ENCODE peak calls at places on chromosomes 7 and 10, in ten cellular contexts. I is heart left ventricle, Z is body of pancreas, H is colonic mucosa, K is bronchial epithelial cell, B is vagina, A is Caco-2, V is psoas muscle, E is SK-N-SH, U is RWPE2. F is an unnamed sample.
A peak's percentile ranks its signal among the peaks of the same experiment; 100 is the strongest.

GRCh38 chr7:36904802-36905201 is 180.5 kb upstream of the AOAH start:
- DNase-seq in B (no peak), E (peak; percentile 59), U (no peak), K (no peak), I (no peak), Z (peak; percentile 17), A (no peak), V (no peak), H (no peak), F (no peak)

GRCh38 chr7:104656467-104656866 is 328.1 kb downstream of the LHFPL3 start:
- DNase-seq in V (no peak), K (peak; percentile 7), H (no peak), A (no peak), Z (no peak), E (no peak), B (no peak), I (no peak), U (no peak), F (no peak)

GRCh38 chr10:99422697-99423096 is 7.7 kb downstream of the GOT1 start:
- DNase-seq in Z (no peak), V (no peak), B (no peak), E (no peak), I (no peak), H (no peak), A (no peak), K (no peak), U (no peak), F (no peak)

GRCh38 chr10:124043310-124044142 is 49.9 kb downstream of the CHST15 start:
- DNase-seq in K (peak; percentile 48), B (no peak), U (no peak), V (no peak), A (no peak), H (no peak), Z (peak; percentile 49), I (no peak), E (no peak), F (peak; percentile 13)

GRCh38 chr7:44261239-44261638 is 60.5 kb downstream of the YKT6 start:
- DNase-seq in H (no peak), V (no peak), U (no peak), E (no peak), A (no peak), Z (no peak), I (no peak), B (no peak), K (no peak), F (no peak)

GRCh38 chr10:69043931-69044531 is 43.9 kb upstream of the SRGN start:
- DNase-seq in Z (no peak), U (no peak), H (no peak), B (no peak), V (no peak), I (no peak), E (no peak), K (no peak), A (no peak), F (no peak)

GRCh38 chr7:93897680-93898079 is 7.1 kb upstream of the TFPI2 start:
- DNase-seq in V (no peak), B (no peak), Z (no peak), H (no peak), E (no peak), A (no peak), I (no peak), U (no peak), K (no peak), F (no peak)

GRCh38 chr10:133131754-133132710 is 28.0 kb upstream of the KNDC1 start:
- DNase-seq in Z (no peak), K (no peak), A (no peak), H (no peak), B (no peak), I (no peak), E (peak; percentile 44), V (peak; percentile 6), U (peak; percentile 34), F (no peak)

GRCh38 chr10:80662429-80663211 is 124.9 kb downstream of the SH2D4B start:
- DNase-seq in B (no peak), V (peak; percentile 77), K (peak; percentile 67), I (peak; percentile 78), Z (peak; percentile 82), U (no peak), H (peak; percentile 85), A (peak; percentile 87), E (peak; percentile 77), F (peak; percentile 86)
- H3K4me3 ChIP-seq in B (peak overlapping the region; percentile 39), V (peak overlapping the region; percentile 54), K (no peak overlapping the region), I (peak overlapping the region; percentile 49), Z (no peak overlapping the region), U (no peak overlapping the region), H (no peak overlapping the region), A (no peak overlapping the region), E (peak overlapping the region; percentile 24), F (peak overlapping the region; percentile 52)

DNA sequence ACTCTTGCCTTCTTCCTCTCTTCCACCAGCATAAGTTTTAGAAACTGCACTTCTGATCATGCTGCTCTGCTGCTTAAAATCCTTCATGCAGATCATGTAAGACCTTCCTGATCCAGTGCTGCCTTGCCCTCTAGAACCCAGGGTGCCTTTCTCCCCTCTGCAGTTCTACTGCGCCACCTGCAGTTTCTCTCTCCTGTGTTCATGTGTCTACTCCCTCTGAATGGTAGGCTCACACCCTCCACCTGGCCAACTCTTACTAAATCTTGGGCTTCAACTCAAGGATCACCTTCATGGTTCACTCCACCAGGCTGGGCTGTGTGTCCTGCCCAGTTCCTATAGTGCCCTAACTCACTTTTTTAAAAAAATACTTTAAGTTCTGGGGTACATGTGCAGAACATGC is 174.6 kb upstream of the ITGB1 start:
- DNase-seq in A (peak; percentile 21), U (no peak), H (no peak), I (no peak), B (no peak), V (no peak), K (peak; percentile 44), E (no peak), Z (no peak), F (no peak)
- TF ChIP-seq CTCF in A (no peak), U (no peak), H (no peak), I (no peak), B (no peak), V (no peak), K (peak; percentile 51), E (peak; percentile 21), Z (no peak), F (peak; percentile 20)

GRCh38 chr10:126903646-126904360 is 1.4 kb upstream of the DOCK1 start:
- DNase-seq in Z (no peak), H (no peak), V (no peak), U (no peak), B (no peak), A (no peak), I (no peak), K (no peak), E (no peak), F (no peak)

GRCh38 chr10:126904493-126904806 is 778 bp upstream of the DOCK1 start:
- DNase-seq in I (no peak), E (no peak), V (no peak), H (no peak), B (no peak), U (no peak), Z (no peak), K (no peak), A (no peak), F (peak; percentile 15)

GRCh38 chr10:126905776-126906703 is 812 bp downstream of the DOCK1 start:
- DNase-seq in V (no peak), I (peak; percentile 46), Z (peak; percentile 25), B (no peak), A (peak; percentile 63), H (peak; percentile 42), U (no peak), E (peak; percentile 83), K (no peak), F (peak; percentile 29)

GRCh38 chr10:126906704-126907422 is 1.6 kb downstream of the DOCK1 start:
- DNase-seq in E (no peak), I (no peak), B (no peak), V (no peak), K (no peak), H (no peak), Z (no peak), U (no peak), A (no peak), F (no peak)

DNA sequence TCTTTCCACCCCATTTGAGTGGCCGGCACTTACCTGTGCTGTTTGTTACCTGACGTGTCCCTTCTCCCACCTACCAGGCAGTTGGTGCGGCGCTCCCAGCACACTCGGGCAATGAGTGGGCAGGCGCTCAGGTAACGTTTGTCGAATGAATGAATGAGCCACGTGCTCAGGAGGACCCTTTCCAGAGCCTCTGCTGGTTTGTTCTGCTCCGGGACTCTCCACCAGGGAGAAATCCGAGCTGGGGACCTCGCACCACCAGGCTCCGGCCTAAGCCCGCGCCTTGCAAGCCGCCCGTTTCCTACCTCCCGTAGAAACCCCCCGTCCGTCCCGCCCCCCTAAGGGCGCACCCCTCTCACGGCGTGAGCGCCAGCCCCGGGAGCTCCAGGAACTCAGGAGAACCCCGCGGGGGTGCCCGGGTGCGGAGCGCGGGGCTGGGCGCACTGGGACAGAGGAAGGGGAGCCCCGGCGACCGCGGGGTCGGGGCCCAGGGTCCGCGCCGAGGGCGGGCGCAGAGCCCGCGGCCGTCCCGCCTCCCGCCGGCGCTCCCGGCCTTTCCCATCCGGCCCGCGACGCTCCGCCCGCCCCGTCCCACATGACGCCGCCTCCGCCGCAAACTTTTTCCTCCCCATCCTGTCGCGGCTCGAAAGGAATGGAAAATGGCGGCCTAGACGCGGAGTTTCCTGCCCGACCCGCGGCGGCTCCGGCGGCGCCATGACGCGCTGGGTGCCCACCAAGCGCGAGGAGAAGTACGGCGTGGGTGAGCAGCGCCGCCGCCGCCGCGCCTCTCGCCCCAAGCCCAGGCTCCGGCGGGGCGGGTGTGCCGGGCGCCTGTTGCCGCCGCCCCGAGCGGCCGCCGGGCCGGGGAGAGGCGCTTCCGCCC is at the start of gene DOCK1:
- DNase-seq in U (no peak), A (peak; percentile 82), H (peak; percentile 79), V (peak; percentile 71), B (no peak), Z (peak; percentile 70), E (peak; percentile 93), I (peak; percentile 75), K (peak; percentile 41), F (peak; percentile 67)
- H3K4me3 ChIP-seq in U (peak within 1 kb of the TSS; percentile 82), A (peak within 1 kb of the TSS; percentile 77), H (peak within 1 kb of the TSS; percentile 79), V (peak within 1 kb of the TSS; percentile 66), B (peak within 1 kb of the TSS; percentile 91), Z (peak within 1 kb of the TSS; percentile 76), E (peak within 1 kb of the TSS; percentile 75), I (peak within 1 kb of the TSS; percentile 82), K (peak within 1 kb of the TSS; percentile 65), F (peak within 1 kb of the TSS; percentile 81)

GRCh38 chr7:20651960-20652544 is 36.6 kb downstream of the ABCB5 start:
- DNase-seq in H (no peak), B (no peak), A (no peak), U (no peak), K (peak; percentile 29), I (no peak), Z (no peak), V (no peak), E (peak; percentile 27), F (peak; percentile 59)

GRCh38 chr7:20647051-20647450 is 31.6 kb downstream of the ABCB5 start:
- DNase-seq in A (no peak), I (no peak), K (no peak), Z (no peak), E (no peak), B (no peak), U (no peak), V (no peak), H (no peak), F (peak; percentile 57)

GRCh38 chr7:20650782-20651181 is 35.3 kb downstream of the ABCB5 start:
- DNase-seq in Z (no peak), K (no peak), U (no peak), E (no peak), V (no peak), H (no peak), B (no peak), I (no peak), A (no peak), F (no peak)

GRCh38 chr7:20653636-20654035 is 38.2 kb downstream of the ABCB5 start:
- DNase-seq in H (no peak), E (no peak), V (no peak), Z (no peak), A (no peak), U (no peak), I (no peak), B (no peak), K (peak; percentile 7), F (no peak)

DNA sequence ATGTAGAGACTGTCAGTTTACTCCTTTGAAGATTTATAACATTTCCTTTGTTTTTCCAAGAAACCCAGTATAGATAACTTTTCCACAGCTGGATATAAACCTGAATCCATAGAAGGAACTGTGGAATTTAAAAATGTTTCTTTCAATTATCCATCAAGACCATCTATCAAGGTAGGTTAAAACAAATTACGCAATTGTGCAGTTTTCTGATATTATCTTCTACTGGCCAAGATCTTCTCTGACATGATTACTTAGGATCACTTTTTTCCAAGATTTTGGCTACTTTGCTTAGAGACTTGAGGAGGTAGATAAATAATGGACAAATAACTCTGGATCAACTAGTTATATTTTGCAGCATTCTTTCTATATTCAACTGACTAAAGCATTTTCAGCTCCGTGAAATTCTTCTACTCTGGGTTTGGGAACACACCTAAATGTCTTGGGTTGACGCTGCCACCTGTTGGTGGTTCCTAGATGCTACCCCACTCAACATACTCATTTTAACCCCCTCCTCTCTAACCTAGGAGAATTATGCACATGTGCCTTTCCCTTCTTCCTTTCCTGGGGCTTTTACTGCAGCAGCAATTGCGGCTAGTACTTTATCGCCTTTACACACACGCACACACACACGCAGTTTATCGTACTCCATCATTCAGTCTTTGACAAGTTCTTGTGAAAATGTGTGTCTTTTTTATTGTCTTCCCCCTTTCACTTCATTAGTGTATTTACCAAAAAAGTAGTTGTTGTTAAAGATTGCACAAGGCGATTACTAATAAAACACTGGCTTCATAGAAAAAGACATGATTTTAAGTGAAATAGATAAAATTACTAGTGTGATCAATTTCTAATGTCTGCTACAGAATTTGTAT is 32.7 kb downstream of the ABCB5 start:
- DNase-seq in H (no peak), V (no peak), A (peak; percentile 62), U (no peak), I (no peak), K (peak; percentile 33), Z (no peak), B (no peak), E (peak; percentile 51), F (peak; percentile 31)
- TF ChIP-seq CTCF in H (no peak), V (no peak), A (peak; percentile 67), U (peak; percentile 60), I (peak; percentile 23), K (peak; percentile 57), Z (peak; percentile 32), B (no peak), E (peak; percentile 44), F (peak; percentile 48)

F was measured in choroid plexus epithelial cell.